ENCODE peak calls at places on chromosomes 6 and 20, in nine cellular contexts. S is epithelial cell of esophagus, X is colonic mucosa, C is endothelial cell, Q is left ventricle myocardium inferior, W is endothelial cell of umbilical vein, V is neural progenitor cell, Z is psoas muscle, Y is type B pancreatic cell. J is an unnamed sample.

GRCh38 chr6:46325561-46326525 is 155.1 kb upstream of the ENPP5 start:
- DNase-seq in S (no peak), X (no peak), C (no peak), Q (no peak), W (no peak), V (peak), Z (no peak), Y (no peak), J (no peak)

GRCh38 chr20:1291191-1291741 is 25.2 kb downstream of the SNPH start:
- DNase-seq in S (no peak), X (no peak), C (no peak), Q (no peak), W (peak), V (no peak), Z (no peak), Y (no peak), J (no peak)

GRCh38 chr20:62707981-62708521 is 585 bp upstream of the NTSR1 start:
- DNase-seq in S (peak), X (no peak), C (peak), Q (no peak), W (no peak), V (peak), Z (peak), Y (no peak), J (no peak)

GRCh38 chr20:32999603-33000250 is 4.5 kb downstream of the SUN5 start:
- DNase-seq in S (no peak), X (no peak), C (no peak), Q (no peak), W (no peak), V (no peak), Z (no peak), Y (no peak), J (no peak)

GRCh38 chr6:112910256-112910655 is 563.1 kb downstream of the RFPL4B start:
- DNase-seq in S (no peak), X (no peak), C (no peak), Q (no peak), W (no peak), V (no peak), Z (no peak), Y (no peak), J (no peak)

GRCh38 chr6:2643935-2644539 is 106.7 kb downstream of the MYLK4 start:
- DNase-seq in S (no peak), X (no peak), C (no peak), Q (no peak), W (no peak), V (no peak), Z (no peak), Y (no peak), J (no peak)

GRCh38 chr20:42754713-42755112 is 435.0 kb downstream of the PTPRT start:
- DNase-seq in S (no peak), X (no peak), C (no peak), Q (no peak), W (no peak), V (no peak), Z (peak), Y (no peak), J (peak)

GRCh38 chr6:19319005-19319404 is 518.2 kb upstream of the ID4 start:
- DNase-seq in S (no peak), X (no peak), C (no peak), Q (no peak), W (no peak), V (no peak), Z (no peak), Y (no peak), J (no peak)

GRCh38 chr6:158610319-158610968 is 34.1 kb downstream of the DYNLT1 start:
- DNase-seq in S (no peak), X (peak), C (no peak), Q (no peak), W (no peak), V (no peak), Z (no peak), Y (no peak), J (peak)

GRCh38 chr6:124512431-124512830 is 449.8 kb upstream of the RNF217 start:
- DNase-seq in S (no peak), X (no peak), C (no peak), Q (no peak), W (no peak), V (no peak), Z (no peak), Y (no peak), J (no peak)

GRCh38 chr20:61682998-61683681 is 382.5 kb downstream of the TAF4 start:
- DNase-seq in S (no peak), X (no peak), C (no peak), Q (no peak), W (no peak), V (no peak), Z (no peak), Y (no peak), J (no peak)

GRCh38 chr20:58702859-58703648 is 10.5 kb downstream of the NPEPL1 start:
- DNase-seq in S (no peak), X (no peak), C (no peak), Q (peak), W (no peak), V (no peak), Z (no peak), Y (no peak), J (no peak)

GRCh38 chr6:91142154-91142553 is 555.3 kb upstream of the MAP3K7 start:
- DNase-seq in S (no peak), X (no peak), C (no peak), Q (no peak), W (no peak), V (no peak), Z (no peak), Y (no peak), J (no peak)

GRCh38 chr20:18743665-18744440 is 69.7 kb upstream of the SCP2D1 start:
- DNase-seq in S (peak), X (no peak), C (no peak), Q (no peak), W (no peak), V (no peak), Z (no peak), Y (no peak), J (no peak)

DNA sequence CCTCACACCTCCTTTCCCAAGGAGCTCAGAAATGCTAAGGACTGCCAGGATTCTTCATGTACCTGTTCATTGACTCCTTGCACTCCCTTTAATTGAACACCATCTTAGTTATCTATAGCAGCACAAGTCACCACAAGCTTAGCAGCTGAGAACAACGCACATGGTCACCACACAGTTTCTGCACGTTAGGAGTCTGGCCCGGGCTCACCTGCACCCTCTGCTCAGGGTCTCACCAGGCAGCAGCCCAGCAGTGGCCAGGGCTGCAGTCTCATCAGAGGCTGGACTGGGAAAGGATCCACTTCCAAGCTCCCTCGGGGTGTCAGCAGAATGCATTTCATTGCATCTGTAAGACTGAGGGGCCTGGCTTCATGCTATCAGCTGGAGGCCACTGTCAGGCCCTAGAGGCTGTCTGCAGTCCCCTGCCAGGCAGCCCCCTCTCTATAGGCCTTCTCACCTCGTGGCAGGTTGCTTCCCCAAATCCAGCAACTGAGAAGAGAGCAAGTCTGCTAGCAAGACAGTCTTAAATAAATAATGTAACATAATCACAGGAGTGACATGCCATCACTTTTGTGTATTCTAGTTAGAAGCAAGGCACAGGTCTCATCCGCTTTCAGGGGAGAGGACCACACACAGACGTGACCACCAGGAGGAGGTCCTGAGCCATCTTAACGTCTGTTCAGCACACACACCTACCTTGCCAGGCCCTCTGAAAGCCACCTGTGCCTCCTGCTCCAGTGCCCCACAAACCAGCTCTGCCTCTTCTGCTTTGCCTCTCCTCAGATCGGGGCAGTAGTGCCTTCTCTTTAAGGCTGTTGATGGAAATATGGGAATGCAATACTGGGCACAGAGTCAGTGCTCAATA is 165.2 kb upstream of the CST7 start:
- DNase-seq in S (no peak), X (no peak), C (peak), Q (no peak), W (no peak), V (peak), Z (no peak), Y (no peak), J (peak)
- TF ChIP-seq CTCF in S (no peak), X (no peak), C (no peak), Q (no peak), W (no peak), V (peak), Z (no peak), Y (no peak), J (no peak)

GRCh38 chr6:72002415-72002814 is 116.1 kb downstream of the RIMS1 start:
- DNase-seq in S (no peak), X (no peak), C (no peak), Q (no peak), W (no peak), V (no peak), Z (no peak), Y (no peak), J (no peak)
- TF ChIP-seq CTCF in S (no peak), X (no peak), C (no peak), Q (no peak), W (no peak), V (no peak), Z (no peak), Y (no peak), J (no peak)

GRCh38 chr6:99790679-99791078 is 184.0 kb downstream of the PRDM13 start:
- DNase-seq in S (no peak), X (no peak), C (no peak), Q (no peak), W (no peak), V (no peak), Z (no peak), Y (no peak), J (no peak)
- TF ChIP-seq CTCF in S (no peak), X (no peak), C (peak), Q (peak), W (no peak), V (peak), Z (peak), Y (peak), J (peak)

GRCh38 chr20:25254986-25255680 is 7.2 kb downstream of the PYGB start:
- DNase-seq in S (peak), X (peak), C (no peak), Q (peak), W (no peak), V (no peak), Z (no peak), Y (no peak), J (peak)
- TF ChIP-seq CTCF in S (no peak), X (no peak), C (no peak), Q (peak), W (no peak), V (no peak), Z (no peak), Y (no peak), J (no peak)

GRCh38 chr20:57464642-57465211 is 60.2 kb downstream of the CTCFL start:
- DNase-seq in S (peak), X (no peak), C (no peak), Q (no peak), W (no peak), V (no peak), Z (peak), Y (no peak), J (no peak)
- TF ChIP-seq CTCF in S (peak), X (no peak), C (no peak), Q (peak), W (no peak), V (peak), Z (peak), Y (peak), J (peak)